ENCODE peak calls at places on chromosome 14, in ten cellular contexts. One of them, this sample, is unnamed.

GRCh38 chr14:55028066-55028465 is 1.0 kb downstream of the SOCS4 start:
- DNase-seq in kidney tubule cell: peak
- DNase-seq in GM10248: no peak
- DNase-seq in ELF-1: no peak
- DNase-seq in OCI-LY7: peak
- DNase-seq in GM23338: no peak
- DNase-seq in hypothalamus: no peak
- DNase-seq in HFF-Myc: no peak
- DNase-seq in left ventricle myocardium superior: no peak
- DNase-seq in IMR-90: peak
- DNase-seq in this sample: no peak

GRCh38 chr14:43539210-43539609 is 967.9 kb downstream of the FSCB start:
- DNase-seq in hypothalamus: no peak
- DNase-seq in OCI-LY7: no peak
- DNase-seq in IMR-90: peak
- DNase-seq in ELF-1: peak
- DNase-seq in kidney tubule cell: peak
- DNase-seq in GM10248: no peak
- DNase-seq in GM23338: peak
- DNase-seq in HFF-Myc: no peak
- DNase-seq in left ventricle myocardium superior: no peak
- DNase-seq in this sample: peak

GRCh38 chr14:95294834-95295599 is 24.7 kb downstream of the CLMN start:
- DNase-seq in GM10248: no peak
- DNase-seq in IMR-90: no peak
- DNase-seq in hypothalamus: no peak
- DNase-seq in ELF-1: no peak
- DNase-seq in left ventricle myocardium superior: no peak
- DNase-seq in OCI-LY7: no peak
- DNase-seq in kidney tubule cell: peak
- DNase-seq in GM23338: no peak
- DNase-seq in HFF-Myc: no peak
- DNase-seq in this sample: no peak

GRCh38 chr14:24273422-24273998 is 2.1 kb upstream of the RABGGTA start:
- DNase-seq in ELF-1: no peak
- DNase-seq in hypothalamus: no peak
- DNase-seq in HFF-Myc: no peak
- DNase-seq in GM10248: no peak
- DNase-seq in left ventricle myocardium superior: no peak
- DNase-seq in kidney tubule cell: peak
- DNase-seq in OCI-LY7: peak
- DNase-seq in IMR-90: no peak
- DNase-seq in GM23338: peak
- DNase-seq in this sample: no peak

GRCh38 chr14:102538598-102539543 is 29.3 kb upstream of the ANKRD9 start:
- DNase-seq in GM10248: no peak
- DNase-seq in HFF-Myc: no peak
- DNase-seq in ELF-1: no peak
- DNase-seq in kidney tubule cell: no peak
- DNase-seq in OCI-LY7: no peak
- DNase-seq in hypothalamus: no peak
- DNase-seq in GM23338: no peak
- DNase-seq in IMR-90: no peak
- DNase-seq in left ventricle myocardium superior: no peak
- DNase-seq in this sample: no peak

GRCh38 chr14:21168055-21168454 is 12.2 kb upstream of the OR5AU1 start:
- DNase-seq in kidney tubule cell: peak
- DNase-seq in IMR-90: peak
- DNase-seq in GM23338: no peak
- DNase-seq in OCI-LY7: no peak
- DNase-seq in left ventricle myocardium superior: no peak
- DNase-seq in GM10248: no peak
- DNase-seq in ELF-1: no peak
- DNase-seq in hypothalamus: no peak
- DNase-seq in HFF-Myc: no peak
- DNase-seq in this sample: no peak

GRCh38 chr14:33512201-33512600 is 438.7 kb downstream of the EGLN3 start:
- DNase-seq in hypothalamus: no peak
- DNase-seq in GM10248: no peak
- DNase-seq in ELF-1: no peak
- DNase-seq in IMR-90: no peak
- DNase-seq in left ventricle myocardium superior: no peak
- DNase-seq in HFF-Myc: no peak
- DNase-seq in kidney tubule cell: no peak
- DNase-seq in GM23338: no peak
- DNase-seq in OCI-LY7: no peak
- DNase-seq in this sample: no peak

GRCh38 chr14:75578099-75578785 is at the start of gene FLVCR2:
- DNase-seq in GM23338: peak
- DNase-seq in ELF-1: peak
- DNase-seq in left ventricle myocardium superior: peak
- DNase-seq in IMR-90: peak
- DNase-seq in kidney tubule cell: peak
- DNase-seq in OCI-LY7: no peak
- DNase-seq in GM10248: peak
- DNase-seq in HFF-Myc: no peak
- DNase-seq in hypothalamus: peak
- DNase-seq in this sample: peak

GRCh38 chr14:23067847-23068791 is 10.8 kb upstream of the CDH24 start:
- DNase-seq in ELF-1: no peak
- DNase-seq in kidney tubule cell: no peak
- DNase-seq in HFF-Myc: no peak
- DNase-seq in GM10248: no peak
- DNase-seq in hypothalamus: no peak
- DNase-seq in left ventricle myocardium superior: no peak
- DNase-seq in GM23338: no peak
- DNase-seq in OCI-LY7: no peak
- DNase-seq in IMR-90: no peak
- DNase-seq in this sample: no peak

GRCh38 chr14:65351493-65352224 is 60.9 kb upstream of the FUT8 start:
- DNase-seq in HFF-Myc: no peak
- DNase-seq in IMR-90: no peak
- DNase-seq in ELF-1: no peak
- DNase-seq in hypothalamus: no peak
- DNase-seq in GM23338: no peak
- DNase-seq in GM10248: peak
- DNase-seq in OCI-LY7: peak
- DNase-seq in left ventricle myocardium superior: no peak
- DNase-seq in kidney tubule cell: no peak
- DNase-seq in this sample: no peak

GRCh38 chr14:102892660-102893059 is 29.8 kb upstream of the AMN start:
- DNase-seq in GM23338: no peak
- DNase-seq in kidney tubule cell: no peak
- DNase-seq in hypothalamus: no peak
- DNase-seq in IMR-90: no peak
- DNase-seq in ELF-1: no peak
- DNase-seq in OCI-LY7: no peak
- DNase-seq in left ventricle myocardium superior: no peak
- DNase-seq in HFF-Myc: no peak
- DNase-seq in GM10248: no peak
- DNase-seq in this sample: no peak

GRCh38 chr14:92952497-92953298 is 29.7 kb downstream of the CHGA start:
- DNase-seq in OCI-LY7: no peak
- DNase-seq in GM23338: no peak
- DNase-seq in HFF-Myc: no peak
- DNase-seq in GM10248: no peak
- DNase-seq in kidney tubule cell: no peak
- DNase-seq in hypothalamus: no peak
- DNase-seq in IMR-90: no peak
- DNase-seq in left ventricle myocardium superior: peak
- DNase-seq in ELF-1: no peak
- DNase-seq in this sample: no peak

GRCh38 chr14:83294941-83295340 is 1761.3 kb upstream of the SEL1L start:
- DNase-seq in GM10248: no peak
- DNase-seq in OCI-LY7: no peak
- DNase-seq in HFF-Myc: no peak
- DNase-seq in ELF-1: no peak
- DNase-seq in left ventricle myocardium superior: no peak
- DNase-seq in hypothalamus: no peak
- DNase-seq in IMR-90: peak
- DNase-seq in GM23338: no peak
- DNase-seq in kidney tubule cell: peak
- DNase-seq in this sample: no peak

GRCh38 chr14:96067985-96068930 is 29.1 kb downstream of the C14orf132 start:
- DNase-seq in OCI-LY7: no peak
- DNase-seq in HFF-Myc: no peak
- DNase-seq in left ventricle myocardium superior: no peak
- DNase-seq in ELF-1: no peak
- DNase-seq in IMR-90: no peak
- DNase-seq in kidney tubule cell: no peak
- DNase-seq in GM23338: no peak
- DNase-seq in GM10248: no peak
- DNase-seq in hypothalamus: no peak
- DNase-seq in this sample: no peak

GRCh38 chr14:68140111-68140741 is 320.6 kb downstream of the RAD51B start:
- DNase-seq in HFF-Myc: peak
- DNase-seq in ELF-1: peak
- DNase-seq in kidney tubule cell: peak
- DNase-seq in hypothalamus: peak
- DNase-seq in GM23338: peak
- DNase-seq in OCI-LY7: no peak
- DNase-seq in GM10248: no peak
- DNase-seq in IMR-90: peak
- DNase-seq in left ventricle myocardium superior: no peak
- DNase-seq in this sample: no peak

GRCh38 chr14:105010891-105011291 is 10.0 kb downstream of the CDCA4 start:
- DNase-seq in OCI-LY7: no peak
- DNase-seq in ELF-1: peak
- DNase-seq in hypothalamus: no peak
- DNase-seq in HFF-Myc: no peak
- DNase-seq in GM23338: no peak
- DNase-seq in left ventricle myocardium superior: no peak
- DNase-seq in IMR-90: no peak
- DNase-seq in kidney tubule cell: no peak
- DNase-seq in GM10248: no peak
- DNase-seq in this sample: no peak

GRCh38 chr14:95527392-95528002 is 7.4 kb upstream of the GLRX5 start:
- DNase-seq in HFF-Myc: no peak
- DNase-seq in hypothalamus: peak
- DNase-seq in GM23338: peak
- DNase-seq in ELF-1: no peak
- DNase-seq in GM10248: peak
- DNase-seq in OCI-LY7: peak
- DNase-seq in IMR-90: peak
- DNase-seq in left ventricle myocardium superior: no peak
- DNase-seq in kidney tubule cell: peak
- DNase-seq in this sample: no peak

GRCh38 chr14:23361320-23361719 is 3.7 kb downstream of the EFS start:
- DNase-seq in kidney tubule cell: peak
- DNase-seq in left ventricle myocardium superior: no peak
- DNase-seq in hypothalamus: no peak
- DNase-seq in GM10248: no peak
- DNase-seq in OCI-LY7: no peak
- DNase-seq in IMR-90: peak
- DNase-seq in GM23338: no peak
- DNase-seq in ELF-1: no peak
- DNase-seq in HFF-Myc: no peak
- DNase-seq in this sample: no peak

GRCh38 chr14:100764716-100765115 is 38.0 kb downstream of the DLK1 start:
- DNase-seq in HFF-Myc: no peak
- DNase-seq in ELF-1: peak
- DNase-seq in GM10248: no peak
- DNase-seq in kidney tubule cell: no peak
- DNase-seq in OCI-LY7: no peak
- DNase-seq in GM23338: no peak
- DNase-seq in hypothalamus: no peak
- DNase-seq in left ventricle myocardium superior: no peak
- DNase-seq in IMR-90: no peak
- DNase-seq in this sample: no peak

GRCh38 chr14:78970677-78971076 is 800.5 kb downstream of the NRXN3 start:
- DNase-seq in kidney tubule cell: no peak
- DNase-seq in GM10248: no peak
- DNase-seq in IMR-90: no peak
- DNase-seq in HFF-Myc: no peak
- DNase-seq in hypothalamus: no peak
- DNase-seq in left ventricle myocardium superior: no peak
- DNase-seq in ELF-1: no peak
- DNase-seq in GM23338: no peak
- DNase-seq in OCI-LY7: no peak
- DNase-seq in this sample: no peak

GRCh38 chr14:68797180-68797670 is 4.4 kb upstream of the ZFP36L1 start:
- DNase-seq in IMR-90: no peak
- DNase-seq in OCI-LY7: no peak
- DNase-seq in kidney tubule cell: no peak
- DNase-seq in hypothalamus: no peak
- DNase-seq in left ventricle myocardium superior: no peak
- DNase-seq in GM10248: no peak
- DNase-seq in ELF-1: peak
- DNase-seq in GM23338: peak
- DNase-seq in HFF-Myc: no peak
- DNase-seq in this sample: peak

GRCh38 chr14:73232984-73233383 is 4.3 kb upstream of the PAPLN start:
- DNase-seq in hypothalamus: no peak
- DNase-seq in GM23338: no peak
- DNase-seq in kidney tubule cell: no peak
- DNase-seq in OCI-LY7: no peak
- DNase-seq in GM10248: no peak
- DNase-seq in left ventricle myocardium superior: no peak
- DNase-seq in ELF-1: no peak
- DNase-seq in IMR-90: peak
- DNase-seq in HFF-Myc: no peak
- DNase-seq in this sample: no peak

GRCh38 chr14:54642950-54643695 is 76.2 kb downstream of the SAMD4A start:
- DNase-seq in kidney tubule cell: no peak
- DNase-seq in OCI-LY7: peak
- DNase-seq in ELF-1: peak
- DNase-seq in GM10248: peak
- DNase-seq in GM23338: peak
- DNase-seq in HFF-Myc: no peak
- DNase-seq in left ventricle myocardium superior: no peak
- DNase-seq in hypothalamus: no peak
- DNase-seq in IMR-90: peak
- DNase-seq in this sample: no peak

GRCh38 chr14:56300495-56300894 is 182.3 kb downstream of the PELI2 start:
- DNase-seq in OCI-LY7: no peak
- DNase-seq in ELF-1: no peak
- DNase-seq in GM10248: no peak
- DNase-seq in GM23338: no peak
- DNase-seq in hypothalamus: no peak
- DNase-seq in kidney tubule cell: peak
- DNase-seq in HFF-Myc: no peak
- DNase-seq in IMR-90: peak
- DNase-seq in left ventricle myocardium superior: no peak
- DNase-seq in this sample: no peak

GRCh38 chr14:33682746-33683145 is 268.1 kb downstream of the EGLN3 start:
- DNase-seq in hypothalamus: no peak
- DNase-seq in ELF-1: no peak
- DNase-seq in left ventricle myocardium superior: peak
- DNase-seq in OCI-LY7: no peak
- DNase-seq in kidney tubule cell: peak
- DNase-seq in GM10248: no peak
- DNase-seq in GM23338: no peak
- DNase-seq in IMR-90: peak
- DNase-seq in HFF-Myc: no peak
- DNase-seq in this sample: no peak

GRCh38 chr14:69191340-69192111 is at the start of gene EXD2:
- DNase-seq in GM10248: peak
- DNase-seq in OCI-LY7: peak
- DNase-seq in GM23338: peak
- DNase-seq in hypothalamus: peak
- DNase-seq in left ventricle myocardium superior: peak
- DNase-seq in IMR-90: peak
- DNase-seq in HFF-Myc: peak
- DNase-seq in kidney tubule cell: peak
- DNase-seq in ELF-1: peak
- DNase-seq in this sample: peak

GRCh38 chr14:54803396-54803795 is 99.2 kb downstream of the GCH1 start:
- DNase-seq in left ventricle myocardium superior: no peak
- DNase-seq in HFF-Myc: no peak
- DNase-seq in ELF-1: no peak
- DNase-seq in GM10248: no peak
- DNase-seq in kidney tubule cell: peak
- DNase-seq in GM23338: peak
- DNase-seq in hypothalamus: no peak
- DNase-seq in OCI-LY7: no peak
- DNase-seq in IMR-90: no peak
- DNase-seq in this sample: peak

GRCh38 chr14:90815817-90816662 is at the start of gene TTC7B:
- DNase-seq in GM23338: peak
- DNase-seq in GM10248: peak
- DNase-seq in left ventricle myocardium superior: peak
- DNase-seq in ELF-1: no peak
- DNase-seq in IMR-90: peak
- DNase-seq in HFF-Myc: no peak
- DNase-seq in OCI-LY7: peak
- DNase-seq in kidney tubule cell: peak
- DNase-seq in hypothalamus: no peak
- DNase-seq in this sample: peak

This sample was measured in H9.